ENCODE peak calls at places on chromosome 1, in four cellular contexts. D is neuronal stem cell, J is IMR-90, V is H9. A is an unnamed sample.

GRCh38 chr1:63643926-63644325 is 50.7 kb downstream of the PGM1 start:
- DNase-seq in D (no peak), J (no peak), V (no peak), A (no peak)

GRCh38 chr1:112808861-112809684 is 93.9 kb upstream of the PPM1J start:
- DNase-seq in D (peak), J (peak), V (peak), A (peak)

GRCh38 chr1:22176258-22176657 is 33.4 kb upstream of the WNT4 start:
- DNase-seq in D (no peak), J (no peak), V (no peak), A (no peak)

GRCh38 chr1:97013904-97014303 is 292.3 kb downstream of the PTBP2 start:
- DNase-seq in D (no peak), J (peak), V (no peak), A (peak)

GRCh38 chr1:36605942-36606690 is 123.4 kb upstream of the CSF3R start:
- DNase-seq in D (no peak), J (no peak), V (no peak), A (no peak)

GRCh38 chr1:8825985-8826481 is 8.6 kb upstream of the RERE start:
- DNase-seq in D (no peak), J (peak), V (peak), A (peak)

GRCh38 chr1:230713547-230713914 is 391 bp downstream of the AGT start:
- DNase-seq in D (no peak), J (no peak), V (no peak), A (no peak)

GRCh38 chr1:219790834-219791615 is 137.3 kb downstream of the SLC30A10 start:
- DNase-seq in D (no peak), J (peak), V (no peak), A (no peak)

DNA sequence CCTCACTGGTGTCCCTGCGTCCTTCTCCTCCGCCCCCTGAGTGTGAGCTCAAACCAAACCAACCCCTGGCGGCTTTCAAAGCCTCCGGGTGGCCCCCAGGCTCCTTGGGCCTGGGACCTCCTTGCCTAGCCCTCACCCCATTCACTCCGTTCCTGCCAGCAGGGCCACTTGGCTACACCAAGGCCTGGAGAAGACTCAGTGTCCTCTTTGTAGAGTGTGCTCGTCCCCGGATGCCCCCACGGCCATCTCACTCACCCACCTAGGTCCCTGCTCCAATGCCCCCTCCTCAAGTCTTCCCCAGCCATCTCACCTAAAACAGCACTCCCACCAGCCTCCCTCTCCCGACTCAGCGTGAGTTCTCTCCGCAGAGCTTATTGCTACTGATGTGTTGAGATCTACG is 7.2 kb upstream of the CCDC27 start:
- DNase-seq in D (no peak), J (no peak), V (no peak), A (no peak)
- H2AK5ac ChIP-seq in D (no peak), J (no peak), V (no peak), A (no peak)

GRCh38 chr1:110418729-110419128 is 11.2 kb upstream of the LAMTOR5 start:
- DNase-seq in D (no peak), J (no peak), V (no peak), A (no peak)
- H3K23ac ChIP-seq in D (no peak), J (no peak), V (no peak), A (no peak)

DNA sequence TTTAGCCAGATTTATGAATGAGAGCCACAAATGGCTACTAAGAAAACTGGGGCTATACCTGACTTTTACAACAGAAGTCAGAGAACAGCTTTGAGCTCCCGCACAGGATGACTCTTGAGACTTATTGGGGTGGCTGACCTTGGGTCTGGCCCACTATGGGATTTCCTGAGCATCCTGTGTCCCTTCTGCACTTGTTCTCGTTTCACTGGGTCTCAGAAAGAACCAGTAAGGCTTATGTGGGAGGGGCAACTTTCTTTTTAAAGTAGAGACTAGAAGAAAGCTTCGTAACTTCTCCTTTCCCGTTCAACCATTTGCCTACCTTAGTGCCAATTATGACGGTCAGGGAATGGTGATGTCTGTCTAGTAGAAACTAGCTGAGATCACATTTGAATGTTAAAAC is 59.5 kb upstream of the C1orf105 start:
- DNase-seq in D (no peak), J (no peak), V (no peak), A (no peak)
- H2AK5ac ChIP-seq in D (no peak), J (peak), V (no peak), A (peak)

DNA sequence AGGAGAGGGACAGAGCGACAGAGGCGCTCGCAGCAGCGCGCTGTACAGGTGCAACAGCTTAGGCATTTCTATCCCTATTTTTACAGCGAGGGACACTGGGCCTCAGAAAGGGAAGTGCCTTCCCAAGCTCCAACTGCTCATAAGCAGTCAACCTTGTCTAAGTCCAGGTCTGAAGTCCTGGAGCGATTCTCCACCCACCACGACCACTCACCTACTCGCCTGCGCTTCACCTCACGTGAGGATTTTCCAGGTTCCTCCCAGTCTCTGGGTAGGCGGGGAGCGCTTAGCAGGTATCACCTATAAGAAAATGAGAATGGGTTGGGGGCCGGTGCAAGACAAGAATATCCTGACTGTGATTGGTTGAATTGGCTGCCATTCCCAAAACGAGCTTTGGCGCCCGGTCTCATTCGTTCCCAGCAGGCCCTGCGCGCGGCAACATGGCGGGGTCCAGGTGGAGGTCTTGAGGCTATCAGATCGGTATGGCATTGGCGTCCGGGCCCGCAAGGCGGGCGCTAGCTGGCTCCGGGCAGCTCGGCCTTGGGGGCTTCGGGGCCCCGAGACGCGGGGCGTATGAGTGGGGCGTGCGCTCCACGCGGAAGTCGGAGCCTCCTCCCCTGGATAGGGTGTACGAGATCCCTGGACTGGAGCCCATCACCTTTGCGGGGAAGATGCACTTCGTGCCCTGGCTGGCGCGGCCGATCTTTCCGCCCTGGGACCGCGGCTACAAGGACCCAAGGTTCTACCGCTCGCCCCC is at the start of the genes CYB5RL and MRPL37:
- DNase-seq in D (peak), J (peak), V (peak), A (peak)
- H3K23ac ChIP-seq in D (peak), J (peak), V (no peak), A (no peak)

A was measured in mesenchymal stem cell.